ENCODE peak calls at places on chromosomes 3 and 15, in four cellular contexts. F, Z, A and H are unnamed samples.

GRCh38 chr3:180142041-180142440 is 105.3 kb upstream of the PEX5L start:
- DNase-seq in F (no peak), Z (peak), A (no peak), H (no peak)

GRCh38 chr3:56976666-56977560 is 83.6 kb upstream of the SPATA12 start:
- DNase-seq in F (no peak), Z (peak), A (no peak), H (no peak)

GRCh38 chr15:57184502-57184901 is 191.8 kb upstream of the CGNL1 start:
- DNase-seq in F (no peak), Z (peak), A (no peak), H (no peak)

GRCh38 chr3:184596886-184597575 is 35.4 kb downstream of the EPHB3 start:
- DNase-seq in F (no peak), Z (no peak), A (no peak), H (no peak)

GRCh38 chr15:42911058-42911592 is 9.5 kb downstream of the TTBK2 start:
- DNase-seq in F (no peak), Z (peak), A (no peak), H (no peak)

GRCh38 chr3:100588251-100588650 is 21.1 kb upstream of the ADGRG7 start:
- DNase-seq in F (no peak), Z (no peak), A (no peak), H (no peak)

GRCh38 chr3:52798978-52799476 is 4.4 kb downstream of the ITIH3 start:
- DNase-seq in F (no peak), Z (peak), A (peak), H (no peak)

GRCh38 chr3:3126477-3127431 is at the start of gene TRNT1:
- DNase-seq in F (peak), Z (peak), A (peak), H (peak)

GRCh38 chr15:99409097-99409473 is 156.7 kb upstream of the MEF2A start:
- DNase-seq in F (no peak), Z (peak), A (peak), H (peak)

GRCh38 chr3:123685780-123686179 is 100.9 kb upstream of the HACD2 start:
- DNase-seq in F (no peak), Z (no peak), A (no peak), H (no peak)

GRCh38 chr3:128482857-128483656 is 9.9 kb downstream of the GATA2 start:
- DNase-seq in F (no peak), Z (peak), A (no peak), H (no peak)

GRCh38 chr3:63343674-63344073 is 65.6 kb downstream of the SYNPR start:
- DNase-seq in F (peak), Z (peak), A (peak), H (peak)

GRCh38 chr15:38824719-38825118 is 260.1 kb upstream of the RASGRP1 start:
- DNase-seq in F (no peak), Z (no peak), A (no peak), H (no peak)

GRCh38 chr3:73409405-73409804 is 215.3 kb downstream of the PDZRN3 start:
- DNase-seq in F (no peak), Z (peak), A (no peak), H (no peak)

GRCh38 chr3:169171739-169172138 is 491.8 kb downstream of the MECOM start:
- DNase-seq in F (no peak), Z (peak), A (no peak), H (no peak)

GRCh38 chr15:77069521-77070121 is 1.3 kb downstream of the TSPAN3 start:
- DNase-seq in F (no peak), Z (no peak), A (peak), H (no peak)

GRCh38 chr15:30990036-30990435 is 1.4 kb downstream of the MTMR10 start:
- DNase-seq in F (no peak), Z (peak), A (no peak), H (no peak)

GRCh38 chr15:69787791-69788190 is 309.9 kb downstream of the TLE3 start:
- DNase-seq in F (no peak), Z (no peak), A (no peak), H (no peak)

GRCh38 chr15:73991260-73991659 is 835 bp downstream of the STOML1 start:
- DNase-seq in F (peak), Z (peak), A (no peak), H (no peak)

GRCh38 chr3:161818106-161818505 is 321.5 kb downstream of the OTOL1 start:
- DNase-seq in F (no peak), Z (no peak), A (no peak), H (no peak)

GRCh38 chr3:72346526-72346926 is 501.7 kb downstream of the SHQ1 start:
- DNase-seq in F (peak), Z (peak), A (no peak), H (no peak)

GRCh38 chr15:75864213-75865059 is 21.2 kb downstream of the UBE2Q2 start:
- DNase-seq in F (no peak), Z (no peak), A (no peak), H (no peak)

GRCh38 chr3:66224220-66224619 is 3.4 kb downstream of the SLC25A26 start:
- DNase-seq in F (no peak), Z (no peak), A (no peak), H (no peak)

GRCh38 chr3:134427400-134428111 is 53.3 kb upstream of the AMOTL2 start:
- DNase-seq in F (no peak), Z (peak), A (no peak), H (no peak)

GRCh38 chr3:16191591-16191990 is 17.1 kb downstream of the GALNT15 start:
- DNase-seq in F (no peak), Z (no peak), A (no peak), H (no peak)
- H3K4me3 ChIP-seq in F (no peak), Z (no peak), A (no peak), H (no peak)

GRCh38 chr3:37809846-37810447 is 51.7 kb upstream of the CTDSPL start:
- DNase-seq in F (no peak), Z (no peak), A (no peak), H (no peak)
- H3K4me3 ChIP-seq in F (no peak), Z (no peak), A (no peak), H (no peak)

GRCh38 chr3:21644268-21644667 is 106.7 kb downstream of the ZNF385D start:
- DNase-seq in F (no peak), Z (no peak), A (no peak), H (no peak)

GRCh38 chr3:21647961-21648360 is 103.0 kb downstream of the ZNF385D start:
- DNase-seq in F (no peak), Z (no peak), A (no peak), H (no peak)

GRCh38 chr3:21642433-21642832 is 108.6 kb downstream of the ZNF385D start:
- DNase-seq in F (no peak), Z (peak), A (no peak), H (no peak)

GRCh38 chr3:21643752-21644151 is 107.3 kb downstream of the ZNF385D start:
- DNase-seq in F (no peak), Z (no peak), A (no peak), H (no peak)

GRCh38 chr3:21645121-21645897 is 105.7 kb downstream of the ZNF385D start:
- DNase-seq in F (peak), Z (peak), A (peak), H (no peak)
- H3K4me3 ChIP-seq in F (peak), Z (no peak), A (no peak), H (no peak)

GRCh38 chr15:45091161-45091560 is 22.8 kb downstream of the DUOX2 start:
- DNase-seq in F (no peak), Z (peak), A (no peak), H (no peak)
- H3K4me3 ChIP-seq in F (no peak), Z (no peak), A (no peak), H (no peak)

GRCh38 chr3:62041681-62042080 is 331.7 kb downstream of the FEZF2 start:
- DNase-seq in F (no peak), Z (no peak), A (no peak), H (no peak)
- H3K4me3 ChIP-seq in F (no peak), Z (no peak), A (no peak), H (no peak)

DNA sequence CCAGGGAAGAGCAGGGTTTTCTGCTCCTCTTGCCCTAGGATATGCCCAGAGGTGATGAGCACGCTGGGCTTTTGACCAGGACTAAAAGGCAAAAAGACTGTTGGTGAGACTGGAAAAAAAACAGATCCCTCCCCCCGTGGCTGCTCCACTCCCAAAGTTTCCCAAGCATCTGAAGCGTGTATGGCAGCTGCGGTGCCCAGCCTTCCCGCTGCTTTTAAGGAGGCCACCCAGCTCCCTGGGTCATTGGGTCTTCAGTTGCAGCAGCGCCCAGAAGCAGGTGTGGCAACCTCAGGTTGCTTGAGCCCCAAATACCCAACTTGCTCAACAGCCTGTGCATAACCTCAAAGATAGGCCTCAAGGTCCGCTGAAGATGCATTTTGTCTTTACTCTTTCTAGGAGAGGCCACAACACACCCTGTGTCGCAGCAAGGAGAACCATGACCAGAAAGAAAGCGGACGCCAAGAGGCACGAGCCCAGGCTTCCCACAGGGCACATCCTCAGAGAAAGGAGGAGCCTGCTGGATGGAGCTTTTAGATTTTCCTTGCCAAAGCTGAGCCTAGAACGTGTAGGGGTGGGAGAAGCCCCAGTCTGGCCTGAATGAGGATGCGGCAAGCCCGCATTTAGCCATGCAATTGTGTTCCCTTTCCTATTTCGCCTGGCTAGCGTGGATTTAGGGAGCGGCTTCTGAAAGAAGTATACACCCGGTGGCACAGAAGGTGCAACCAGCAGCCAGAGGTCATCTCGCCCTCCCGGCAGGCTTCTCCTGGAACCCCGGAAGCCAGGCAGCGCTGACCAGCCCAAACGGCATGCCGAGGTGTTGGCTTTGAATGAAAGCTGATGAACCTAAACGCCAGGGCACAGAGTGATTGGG is 1.9 kb downstream of the SRGAP3 start:
- DNase-seq in F (no peak), Z (no peak), A (peak), H (no peak)
- H3K4me3 ChIP-seq in F (no peak), Z (no peak), A (peak), H (peak)